ENCODE peak calls at places on chromosomes 13 and 19, in eight cellular contexts. K is tibial artery, E is pancreas, C is cardiac muscle cell, P is thoracic aorta, D is ascending aorta, Q is WERI-Rb-1, J is fibroblast of lung. M is an unnamed sample.

GRCh38 chr13:110499621-110500281 is 61.8 kb downstream of the RAB20 start:
- DNase-seq in E (no peak), D (no peak), C (no peak), K (no peak), Q (peak), P (no peak), J (peak), M (no peak)

GRCh38 chr19:42658148-42658547 is 63.4 kb upstream of the CEACAM8 start:
- DNase-seq in Q (no peak), J (peak), K (no peak), E (no peak), D (no peak), C (no peak), P (no peak), M (no peak)

GRCh38 chr13:77892491-77892890 is 26.1 kb downstream of the EDNRB start:
- DNase-seq in P (no peak), E (no peak), J (no peak), K (no peak), C (no peak), D (no peak), Q (no peak), M (no peak)

GRCh38 chr19:48678201-48678600 is 5.4 kb upstream of the NTN5 start:
- DNase-seq in P (no peak), E (peak), C (no peak), J (no peak), Q (no peak), K (no peak), D (no peak), M (no peak)

GRCh38 chr13:35833571-35834305 is 297.4 kb downstream of the DCLK1 start:
- DNase-seq in D (no peak), K (no peak), Q (no peak), E (no peak), J (no peak), C (no peak), P (no peak), M (no peak)

GRCh38 chr13:33276581-33276980 is 9.0 kb downstream of the STARD13 start:
- DNase-seq in P (no peak), D (no peak), E (no peak), K (no peak), Q (no peak), C (no peak), J (peak), M (no peak)

GRCh38 chr13:23020246-23020843 is 160.4 kb upstream of the SGCG start:
- DNase-seq in E (no peak), D (no peak), P (no peak), K (peak), C (peak), Q (peak), J (peak), M (no peak)

GRCh38 chr13:23622991-23623390 is 52.8 kb downstream of the TNFRSF19 start:
- DNase-seq in D (no peak), Q (no peak), J (no peak), E (no peak), P (no peak), K (no peak), C (no peak), M (no peak)

GRCh38 chr13:33206425-33206824 is 79.1 kb downstream of the STARD13 start:
- DNase-seq in P (no peak), E (no peak), C (no peak), K (no peak), J (peak), Q (no peak), D (no peak), M (no peak)

GRCh38 chr13:79060216-79060615 is 345.8 kb downstream of the RBM26 start:
- DNase-seq in K (no peak), C (no peak), E (no peak), P (no peak), Q (no peak), J (no peak), D (no peak), M (no peak)

GRCh38 chr19:11373166-11373884 is 1.1 kb upstream of the SWSAP1 start:
- DNase-seq in J (peak), D (no peak), K (no peak), P (no peak), C (peak), E (no peak), Q (no peak), M (peak)

GRCh38 chr13:113768018-113768905 is 9.2 kb downstream of the TMEM255B start:
- DNase-seq in P (no peak), K (no peak), C (no peak), D (no peak), Q (no peak), J (no peak), E (no peak), M (no peak)

GRCh38 chr13:47886314-47886713 is 114.8 kb downstream of the SUCLA2 start:
- DNase-seq in P (no peak), D (no peak), Q (no peak), E (no peak), K (no peak), J (no peak), C (no peak), M (no peak)

GRCh38 chr13:32234914-32235313 is 80.2 kb downstream of the ZAR1L start:
- DNase-seq in E (no peak), Q (no peak), J (no peak), P (no peak), K (no peak), D (no peak), C (no peak), M (no peak)

GRCh38 chr19:49507803-49508494 is 4.5 kb upstream of the FCGRT start:
- DNase-seq in E (no peak), J (no peak), C (no peak), P (no peak), K (no peak), D (no peak), Q (peak), M (no peak)

GRCh38 chr19:7535035-7535992 is at the start of gene PNPLA6:
- DNase-seq in Q (peak), J (peak), C (peak), E (peak), P (peak), D (peak), K (peak), M (peak)

GRCh38 chr19:1449467-1450442 is at the start of gene APC2:
- DNase-seq in P (no peak), J (no peak), D (no peak), K (no peak), Q (peak), C (peak), E (no peak), M (peak)

GRCh38 chr19:8393871-8394250 is 3.7 kb downstream of the RAB11B start:
- DNase-seq in J (no peak), Q (no peak), E (no peak), K (no peak), C (no peak), P (no peak), D (no peak), M (peak)

GRCh38 chr19:36152886-36153525 is 759 bp upstream of the COX7A1 start:
- DNase-seq in Q (no peak), J (no peak), P (no peak), D (no peak), E (no peak), K (no peak), C (no peak), M (no peak)

DNA sequence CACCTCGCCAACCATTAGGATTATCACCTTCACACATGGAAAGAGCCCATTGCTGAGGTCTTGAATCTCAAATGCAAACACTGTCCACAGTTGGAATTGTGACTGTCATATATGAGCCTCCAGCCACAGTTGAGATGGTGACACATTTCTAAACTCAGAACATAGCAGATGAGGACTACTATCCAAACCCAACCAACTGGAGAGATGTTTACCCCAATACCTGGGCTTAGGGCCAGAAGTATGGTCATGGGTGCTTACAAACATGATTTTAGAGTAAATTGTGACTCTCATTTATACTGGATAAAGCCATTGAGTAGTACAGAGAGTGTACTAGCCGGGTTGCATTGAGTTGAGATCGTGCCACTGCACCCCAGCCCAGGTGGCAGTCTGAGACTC is 14.0 kb upstream of the ZNF681 start:
- DNase-seq in Q (no peak), E (no peak), K (no peak), J (no peak), C (no peak), P (no peak), D (no peak), M (no peak)
- H3K27ac ChIP-seq in Q (no peak), E (no peak), K (no peak), J (no peak), C (no peak), P (no peak), D (no peak), M (no peak)

GRCh38 chr19:19732579-19733501 is at the start of gene ZNF14:
- DNase-seq in Q (peak), K (peak), J (peak), E (peak), D (peak), C (peak), P (peak), M (peak)
- TF ChIP-seq CTCF in Q (no peak), K (no peak), J (no peak), E (no peak), D (no peak), C (peak), P (no peak), M (no peak)

GRCh38 chr19:3801412-3802096 is 15.4 kb upstream of the MATK start:
- DNase-seq in C (peak), P (no peak), K (no peak), D (no peak), Q (no peak), E (no peak), J (peak), M (peak)
- H3K4me3 ChIP-seq in C (no peak), P (peak), K (peak), D (no peak), Q (no peak), E (no peak), J (no peak), M (peak)

DNA sequence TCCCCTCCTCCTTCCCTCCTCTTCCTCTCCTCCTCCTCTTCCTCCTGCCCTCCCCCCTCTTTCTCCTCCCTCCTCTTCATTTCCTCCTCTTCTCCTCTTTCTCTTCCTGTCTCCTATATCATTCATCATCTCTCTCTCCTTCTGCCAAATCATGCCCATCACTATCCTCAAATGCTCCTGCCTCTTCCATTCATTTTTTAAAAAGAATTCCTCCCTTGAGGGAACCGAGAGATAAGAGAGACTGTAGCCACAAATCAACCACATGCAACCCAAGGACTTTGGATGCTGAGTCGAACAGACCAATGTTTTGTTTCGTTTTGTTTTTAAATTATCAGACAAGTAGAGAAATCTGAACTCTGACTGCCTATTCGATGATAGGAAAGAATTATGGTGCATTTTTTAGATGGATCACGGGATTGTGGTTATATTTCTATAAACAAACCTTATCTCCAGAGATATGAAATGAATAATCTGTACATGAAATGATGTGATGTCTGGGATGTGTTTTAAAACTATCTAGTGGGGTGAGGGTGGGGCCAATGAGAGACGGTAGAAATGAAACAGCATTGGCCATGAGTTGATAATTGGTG is 9.5 kb upstream of the ZNF541 start:
- DNase-seq in P (no peak), E (no peak), J (peak), C (no peak), D (no peak), K (no peak), Q (no peak), M (no peak)
- H3K27ac ChIP-seq in P (no peak), E (no peak), J (peak), C (no peak), D (no peak), K (no peak), Q (no peak), M (no peak)

M was measured in dorsolateral prefrontal cortex.